ENCODE peak calls at places on chromosomes 13 and 19, in four cellular contexts. O is left ventricle myocardium inferior, Z is lower leg skin, V is BJ. E is an unnamed sample.

GRCh38 chr13:98158172-98158907 is 15.4 kb downstream of the FARP1 start:
- DNase-seq in O (peak), V (no peak), Z (no peak), E (no peak)

GRCh38 chr19:45470147-45471081 is 2.6 kb downstream of the FOSB start:
- DNase-seq in V (no peak), O (no peak), Z (no peak), E (peak)

GRCh38 chr13:19967619-19968018 is 9.1 kb downstream of the ZMYM2 start:
- DNase-seq in O (no peak), V (no peak), Z (no peak), E (no peak)

GRCh38 chr13:27953671-27954405 is 15.3 kb downstream of the CDX2 start:
- DNase-seq in V (no peak), Z (peak), O (peak), E (peak)

GRCh38 chr13:32092471-32092870 is 60.9 kb downstream of the FRY start:
- DNase-seq in O (no peak), V (no peak), Z (no peak), E (no peak)

GRCh38 chr13:26964278-26965057 is 203.9 kb upstream of the GPR12 start:
- DNase-seq in V (no peak), Z (no peak), O (no peak), E (no peak)

GRCh38 chr19:42219812-42220750 is at the start of gene ZNF526:
- DNase-seq in V (peak), Z (peak), O (peak), E (peak)

GRCh38 chr13:98800078-98800477 is 47.6 kb upstream of the SLC15A1 start:
- DNase-seq in O (no peak), V (no peak), Z (no peak), E (no peak)

GRCh38 chr13:97125051-97125809 is 96.9 kb upstream of the MBNL2 start:
- DNase-seq in V (no peak), O (no peak), Z (peak), E (no peak)

GRCh38 chr19:17847538-17848366 is at the start of gene JAK3:
- DNase-seq in Z (no peak), O (peak), V (no peak), E (no peak)

GRCh38 chr19:4089400-4089908 is 22.8 kb upstream of the ZBTB7A start:
- DNase-seq in O (no peak), V (no peak), Z (peak), E (no peak)
- H3K4me3 ChIP-seq in O (peak), V (no peak), Z (no peak), E (no peak)

GRCh38 chr19:2233601-2234280 is 2.4 kb downstream of the PLEKHJ1 start:
- DNase-seq in V (no peak), O (no peak), Z (no peak), E (no peak)
- H3K4me3 ChIP-seq in V (no peak), O (no peak), Z (no peak), E (no peak)

GRCh38 chr19:58055483-58055874 is 3.6 kb upstream of the ZNF135 start:
- DNase-seq in O (no peak), Z (no peak), V (no peak), E (no peak)
- H3K4me3 ChIP-seq in O (peak), Z (no peak), V (no peak), E (peak)

GRCh38 chr13:112205990-112206389 is 139.0 kb downstream of the SOX1 start:
- DNase-seq in Z (no peak), O (no peak), V (no peak), E (no peak)
- H3K4me3 ChIP-seq in Z (no peak), O (no peak), V (no peak), E (no peak)

GRCh38 chr19:55644191-55644833 is 863 bp downstream of the ZNF581 start:
- DNase-seq in O (no peak), Z (no peak), V (no peak), E (no peak)

GRCh38 chr19:55643733-55644116 is 276 bp downstream of the ZNF581 start:
- DNase-seq in Z (no peak), O (no peak), V (no peak), E (no peak)

GRCh38 chr19:55646889-55647731 is 902 bp upstream of the CCDC106 start:
- DNase-seq in Z (no peak), V (no peak), O (no peak), E (no peak)

GRCh38 chr19:55644842-55645511 is 1.5 kb downstream of the ZNF581 start:
- DNase-seq in O (no peak), V (no peak), Z (no peak), E (no peak)

GRCh38 chr19:55645512-55645881 is 2.0 kb downstream of the ZNF581 start:
- DNase-seq in V (no peak), O (no peak), Z (no peak), E (no peak)
- H3K4me3 ChIP-seq in V (no peak), O (peak), Z (no peak), E (no peak)

E was measured in AG09309.